ENCODE peak calls at places on chromosomes 4 and X, in seven cellular contexts. Q, Z, K, G, C, X and E are unnamed samples.

GRCh38 chrX:69543572-69543971 is 39.4 kb downstream of the NALF2 start:
- DNase-seq in Q (no peak), G (no peak), X (no peak), K (no peak), C (no peak), Z (peak), E (no peak)

GRCh38 chrX:121802881-121803412 is 755.5 kb downstream of the GLUD2 start:
- DNase-seq in Q (no peak), K (no peak), G (no peak), X (no peak), Z (no peak), C (no peak), E (no peak)

GRCh38 chr4:105050896-105051295 is 95.8 kb upstream of the TET2 start:
- DNase-seq in X (no peak), K (peak), C (peak), Q (no peak), G (no peak), Z (no peak), E (no peak)

GRCh38 chrX:8731579-8732395 is at the start of gene ANOS1:
- DNase-seq in C (peak), Q (no peak), K (no peak), X (peak), Z (peak), G (no peak), E (peak)

GRCh38 chr4:16496501-16496900 is 270.2 kb upstream of the TAPT1 start:
- DNase-seq in X (no peak), K (peak), C (peak), G (no peak), Q (peak), Z (no peak), E (no peak)

GRCh38 chr4:123588631-123589223 is 192.1 kb downstream of the SPRY1 start:
- DNase-seq in Z (no peak), K (peak), Q (no peak), C (no peak), X (no peak), G (no peak), E (no peak)

GRCh38 chr4:1417522-1418390 is 11.5 kb upstream of the NKX1-1 start:
- DNase-seq in G (no peak), C (no peak), Q (no peak), K (no peak), X (peak), Z (no peak), E (no peak)

GRCh38 chrX:85107407-85107806 is 103.7 kb downstream of the APOOL start:
- DNase-seq in C (peak), G (no peak), Z (no peak), Q (no peak), K (no peak), X (no peak), E (no peak)

GRCh38 chr4:8269535-8270417 is at the start of gene HTRA3:
- DNase-seq in Z (peak), Q (no peak), G (no peak), C (peak), X (peak), K (no peak), E (peak)

GRCh38 chr4:76233534-76233933 is 18.0 kb upstream of the FAM47E start:
- DNase-seq in Z (no peak), G (no peak), X (no peak), C (no peak), K (no peak), Q (no peak), E (no peak)

GRCh38 chr4:141575884-141576283 is 60.5 kb upstream of the IL15 start:
- DNase-seq in C (no peak), X (no peak), G (no peak), Q (peak), Z (no peak), K (no peak), E (no peak)

GRCh38 chrX:103864886-103865534 is 33.0 kb upstream of the RAB9B start:
- DNase-seq in C (no peak), G (no peak), Z (peak), Q (no peak), K (no peak), X (no peak), E (no peak)

GRCh38 chr4:151744614-151745013 is 16.2 kb downstream of the GATB start:
- DNase-seq in G (no peak), X (no peak), K (peak), C (peak), Z (no peak), Q (peak), E (no peak)

GRCh38 chrX:103376979-103377324 is 614 bp downstream of the BEX3 start:
- DNase-seq in K (no peak), Z (peak), X (no peak), Q (no peak), C (no peak), G (no peak), E (no peak)

GRCh38 chr4:5473125-5473524 is 235.2 kb downstream of the EVC2 start:
- DNase-seq in Q (no peak), G (no peak), Z (no peak), X (no peak), C (no peak), K (no peak), E (no peak)

GRCh38 chr4:110621839-110622751 is 782 bp downstream of the PITX2 start:
- DNase-seq in C (no peak), Q (no peak), G (no peak), Z (peak), K (no peak), X (no peak), E (peak)

GRCh38 chr4:79319975-79320374 is 5.9 kb downstream of the NAA11 start:
- DNase-seq in C (no peak), G (no peak), Z (no peak), Q (no peak), X (no peak), K (no peak), E (no peak)

GRCh38 chr4:44740201-44740600 is 13.8 kb upstream of the GNPDA2 start:
- DNase-seq in K (no peak), X (no peak), G (no peak), Q (no peak), Z (no peak), C (peak), E (no peak)

GRCh38 chr4:84623661-84624060 is 40.7 kb downstream of the CDS1 start:
- DNase-seq in C (no peak), X (no peak), Z (no peak), K (no peak), Q (no peak), G (no peak), E (no peak)

GRCh38 chr4:84622959-84623358 is 40.0 kb downstream of the CDS1 start:
- DNase-seq in Z (no peak), Q (no peak), X (no peak), G (no peak), C (no peak), K (no peak), E (no peak)
- TF ChIP-seq CTCF in Z (no peak), Q (no peak), X (no peak), G (no peak), C (no peak), K (no peak), E (no peak)

DNA sequence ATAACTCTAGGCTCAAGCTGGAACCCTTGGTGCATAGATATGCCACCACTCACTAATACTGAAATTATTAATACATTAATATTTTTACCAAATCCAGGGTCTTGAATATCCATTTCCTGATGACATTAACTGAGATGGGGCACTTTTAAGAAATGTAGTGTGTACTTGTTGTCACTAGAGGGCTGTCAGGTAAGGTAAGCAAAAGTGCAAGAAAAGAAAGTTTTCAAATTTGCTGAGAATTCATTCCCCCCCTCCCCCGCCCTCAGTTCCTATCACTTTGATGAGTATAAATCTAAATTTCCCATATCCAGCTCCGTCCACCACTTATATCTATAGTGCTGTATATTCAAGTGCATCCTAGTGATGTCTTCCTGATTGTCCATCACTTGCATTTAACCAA is 20.5 kb upstream of the WDR44 start:
- DNase-seq in G (no peak), X (no peak), K (no peak), Q (no peak), Z (no peak), C (peak), E (no peak)
- TF ChIP-seq CTCF in G (no peak), X (no peak), K (peak), Q (peak), Z (peak), C (peak), E (no peak)

GRCh38 chr4:117560329-117560728 is 474.0 kb upstream of the NDST3 start:
- DNase-seq in G (no peak), C (peak), K (no peak), Q (no peak), Z (no peak), X (no peak), E (no peak)
- TF ChIP-seq CTCF in G (no peak), C (no peak), K (no peak), Q (no peak), Z (no peak), X (no peak), E (no peak)

GRCh38 chr4:182174979-182175378 is 68.2 kb upstream of the TENM3 start:
- DNase-seq in G (no peak), X (no peak), K (no peak), Q (no peak), C (no peak), Z (no peak), E (no peak)
- TF ChIP-seq CTCF in G (no peak), X (no peak), K (no peak), Q (no peak), C (no peak), Z (no peak), E (no peak)

DNA sequence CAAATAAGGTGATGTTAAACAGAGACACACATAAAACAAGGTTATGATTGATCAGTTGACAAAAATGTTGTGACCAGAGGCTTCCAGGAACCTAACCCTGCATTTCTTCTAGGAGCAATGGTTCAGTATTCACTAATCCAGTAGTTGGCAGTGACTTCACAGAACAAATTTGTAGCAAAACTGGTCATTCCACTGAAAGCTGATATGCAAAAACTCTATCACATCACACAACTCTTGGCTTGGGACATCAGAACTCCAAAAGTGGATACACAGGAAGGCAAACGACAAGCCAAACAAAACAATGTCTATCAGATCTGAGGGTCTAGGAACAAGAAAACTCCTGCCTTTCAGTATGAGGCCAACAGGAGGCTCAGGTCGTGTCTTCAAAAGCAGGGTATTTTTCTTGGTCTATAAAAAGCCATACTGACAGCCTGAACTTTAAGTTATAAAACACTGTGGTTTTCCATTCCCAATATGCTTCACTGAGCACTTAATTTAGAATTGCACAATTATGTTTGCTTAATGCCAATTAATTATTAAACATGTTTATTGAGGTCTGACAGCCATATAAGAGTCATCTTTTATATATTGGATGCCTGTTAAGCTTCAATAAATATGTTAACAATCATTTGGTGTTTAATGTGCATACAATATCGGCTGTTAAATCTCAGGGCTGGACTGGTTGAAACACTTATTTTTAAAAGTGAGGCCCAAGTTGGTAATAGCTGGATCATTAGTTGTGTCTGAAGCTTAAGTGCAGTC is 45.6 kb downstream of the SOD3 start:
- DNase-seq in K (no peak), Q (no peak), X (no peak), G (no peak), Z (no peak), C (peak), E (no peak)
- TF ChIP-seq CTCF in K (no peak), Q (no peak), X (no peak), G (no peak), Z (no peak), C (no peak), E (no peak)

GRCh38 chr4:95544433-95545103 is 4.2 kb downstream of the UNC5C start:
- DNase-seq in Z (no peak), G (no peak), X (no peak), K (no peak), C (no peak), Q (no peak), E (no peak)
- TF ChIP-seq CTCF in Z (no peak), G (no peak), X (no peak), K (no peak), C (peak), Q (no peak), E (no peak)

GRCh38 chrX:130120321-130120731 is 10.0 kb upstream of the ELF4 start:
- DNase-seq in K (no peak), X (no peak), Q (no peak), C (no peak), G (no peak), Z (peak), E (no peak)

GRCh38 chrX:130118941-130119640 is 8.8 kb upstream of the ELF4 start:
- DNase-seq in X (no peak), K (no peak), G (no peak), Q (no peak), Z (no peak), C (no peak), E (no peak)

GRCh38 chrX:130121505-130121800 is 11.2 kb upstream of the ELF4 start:
- DNase-seq in X (no peak), Z (no peak), G (no peak), K (no peak), C (no peak), Q (no peak), E (no peak)

GRCh38 chrX:130118396-130118795 is 8.1 kb upstream of the ELF4 start:
- DNase-seq in G (no peak), Q (no peak), K (peak), Z (no peak), X (no peak), C (peak), E (no peak)

DNA sequence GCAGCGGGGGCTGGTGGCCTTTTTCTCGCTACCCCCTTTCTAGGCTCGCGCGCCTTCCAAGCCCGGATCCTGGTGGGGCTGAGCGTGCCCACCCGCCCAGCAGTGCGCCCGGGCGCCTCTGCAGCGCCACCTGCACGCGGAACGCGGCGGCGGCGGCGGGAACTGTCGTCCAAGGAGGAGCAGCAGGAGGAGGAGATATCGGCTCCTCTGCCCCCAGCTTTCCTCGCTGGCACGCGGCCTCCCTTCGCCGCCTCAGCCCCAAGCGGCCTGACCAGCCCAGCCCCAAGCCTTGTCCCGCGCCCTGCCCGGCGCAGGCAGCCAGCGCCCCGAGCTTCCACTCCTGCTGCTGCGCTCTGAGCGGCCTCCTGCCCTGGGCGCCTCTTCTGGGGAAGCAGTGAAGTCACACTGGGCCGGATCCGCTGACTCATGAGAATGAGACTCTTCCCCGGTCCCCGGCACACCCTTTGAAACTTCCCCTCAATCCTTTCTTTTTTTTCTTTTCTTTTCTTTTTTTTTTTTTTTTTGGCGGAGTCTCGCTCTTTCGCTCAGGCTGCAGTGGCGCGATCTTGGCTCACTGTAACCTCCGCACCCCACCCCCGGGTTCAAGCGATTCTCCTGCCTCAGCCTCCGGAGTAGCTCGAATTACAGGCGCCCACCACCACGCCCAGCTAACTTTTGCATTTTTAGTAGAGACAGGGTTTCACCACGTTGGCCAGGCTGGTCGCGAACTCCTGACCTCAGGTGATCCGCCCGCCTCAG is 10.6 kb upstream of the ELF4 start:
- DNase-seq in C (peak), Q (no peak), G (peak), K (peak), Z (peak), X (peak), E (peak)
- TF ChIP-seq CTCF in C (peak), Q (peak), G (no peak), K (peak), Z (peak), X (peak), E (peak)